ENCODE peak calls at places on chromosome 1, in five cellular contexts. W is A549, Y is globus pallidus, T is left ventricle myocardium superior, S is breast epithelium. V is an unnamed sample.

GRCh38 chr1:246989901-246990300 is 18.0 kb downstream of the ZNF695 start:
- DNase-seq in W (no peak), Y (no peak), T (no peak), S (no peak), V (no peak)

GRCh38 chr1:226097866-226098625 is 35.5 kb downstream of the H3-3A start:
- DNase-seq in W (no peak), Y (no peak), T (no peak), S (no peak), V (peak)

GRCh38 chr1:43059640-43060574 is 101.2 kb upstream of the SLC2A1 start:
- DNase-seq in W (no peak), Y (no peak), T (no peak), S (no peak), V (no peak)

GRCh38 chr1:40848530-40849189 is 13.5 kb downstream of the CITED4 start:
- DNase-seq in W (peak), Y (peak), T (peak), S (peak), V (peak)

GRCh38 chr1:212437179-212437798 is 4.6 kb downstream of the NENF start:
- DNase-seq in W (no peak), Y (no peak), T (no peak), S (no peak), V (no peak)

GRCh38 chr1:205226868-205227583 is 720 bp upstream of the TMCC2 start:
- DNase-seq in W (peak), Y (peak), T (no peak), S (no peak), V (no peak)

GRCh38 chr1:102897537-102897936 is 210.8 kb downstream of the COL11A1 start:
- DNase-seq in W (peak), Y (no peak), T (no peak), S (no peak), V (peak)

GRCh38 chr1:119341372-119341947 is 27.1 kb upstream of the HAO2 start:
- DNase-seq in W (no peak), Y (no peak), T (no peak), S (no peak), V (no peak)

V was measured in GM04504.